ENCODE peak calls at places on chromosomes 16 and 17, in five cellular contexts. A, E, C, P and O are unnamed samples.

GRCh38 chr17:40932608-40933007 is 4.8 kb downstream of the KRT23 start:
- DNase-seq in A (no peak), E (no peak), C (no peak), P (no peak), O (no peak)

GRCh38 chr16:57480127-57480753 is 6.1 kb downstream of the DOK4 start:
- DNase-seq in A (no peak), E (peak; percentile 63), C (no peak), P (no peak), O (peak; percentile 54)

GRCh38 chr16:47247691-47248090 is 103.9 kb upstream of the NETO2 start:
- DNase-seq in A (no peak), E (no peak), C (no peak), P (no peak), O (no peak)

GRCh38 chr17:8001976-8002645 is at the start of gene GUCY2D:
- DNase-seq in A (no peak), E (no peak), C (no peak), P (no peak), O (no peak)

GRCh38 chr17:35540589-35541404 is 3.3 kb upstream of the SLFN12L start:
- DNase-seq in A (peak; percentile 75), E (peak; percentile 31), C (no peak), P (no peak), O (no peak)

GRCh38 chr17:28973414-28973813 is 22.1 kb upstream of the PHF12 start:
- DNase-seq in A (peak; percentile 43), E (peak; percentile 84), C (no peak), P (no peak), O (no peak)

GRCh38 chr17:64413505-64413904 is 22.8 kb upstream of the PECAM1 start:
- DNase-seq in A (no peak), E (no peak), C (no peak), P (no peak), O (no peak)

GRCh38 chr17:28097901-28098300 is 55.4 kb downstream of the NLK start:
- DNase-seq in A (no peak), E (no peak), C (no peak), P (no peak), O (no peak)